ENCODE peak calls at places on chromosomes 16 and 17, in four cellular contexts. A, V, E and K are unnamed samples.

GRCh38 chr17:68176770-68177169 is 71.1 kb upstream of the AMZ2 start:
- DNase-seq in A (no peak), E (no peak), V (no peak), K (no peak)

GRCh38 chr17:17032131-17032692 is 10.0 kb upstream of the MPRIP start:
- DNase-seq in V (peak; percentile 69), A (peak; percentile 58), E (no peak), K (no peak)

GRCh38 chr17:44220211-44221071 is 966 bp upstream of the UBTF start:
- DNase-seq in V (peak; percentile 78), E (peak; percentile 77), A (peak; percentile 64), K (no peak)

GRCh38 chr17:28846231-28846630 is 3.6 kb upstream of the FAM222B start:
- DNase-seq in E (no peak), A (no peak), V (no peak), K (peak; percentile 17)

GRCh38 chr17:61488878-61489718 is 36.9 kb downstream of the TBX4 start:
- DNase-seq in A (no peak), V (peak; percentile 77), E (no peak), K (no peak)

GRCh38 chr16:19595043-19595767 is 39.7 kb downstream of the VPS35L start:
- DNase-seq in E (no peak), V (no peak), A (peak; percentile 12), K (peak; percentile 84)

GRCh38 chr17:41588126-41588810 is 1.6 kb upstream of the KRT14 start:
- DNase-seq in A (no peak), E (no peak), V (no peak), K (no peak)

GRCh38 chr16:2857451-2858244 is at the start of gene PRSS22:
- DNase-seq in A (no peak), V (peak; percentile 84), E (no peak), K (peak; percentile 88)

GRCh38 chr17:29588561-29589411 is 662 bp downstream of the GIT1 start:
- DNase-seq in E (peak; percentile 61), V (peak; percentile 67), A (peak; percentile 9), K (no peak)

GRCh38 chr16:67530013-67530939 is 1.6 kb downstream of the RIPOR1 start:
- DNase-seq in V (peak; percentile 83), A (peak; percentile 72), E (peak; percentile 34), K (no peak)

GRCh38 chr17:19364699-19365498 is 2.4 kb upstream of the B9D1 start:
- DNase-seq in A (no peak), E (no peak), V (no peak), K (no peak)

GRCh38 chr16:78768226-78768625 is 668.8 kb downstream of the WWOX start:
- DNase-seq in A (no peak), V (no peak), E (no peak), K (no peak)

GRCh38 chr16:66382966-66383299 is 16.4 kb downstream of the CDH5 start:
- DNase-seq in V (peak; percentile 52), A (peak; percentile 54), E (no peak), K (peak; percentile 53)

GRCh38 chr16:74485916-74486315 is 64.6 kb upstream of the CLEC18B start:
- DNase-seq in V (no peak), A (no peak), E (no peak), K (peak; percentile 92)

GRCh38 chr17:29930399-29931010 is 477 bp upstream of the SSH2 start:
- DNase-seq in V (no peak), E (no peak), A (peak; percentile 60), K (no peak)

GRCh38 chr17:62981933-62982332 is 15.9 kb downstream of the TANC2 start:
- DNase-seq in A (no peak), E (no peak), V (no peak), K (no peak)

GRCh38 chr17:78645421-78646295 is 68.5 kb upstream of the DNAH17 start:
- DNase-seq in V (no peak), A (peak; percentile 27), E (peak; percentile 77), K (peak; percentile 19)

GRCh38 chr17:1934901-1935300 is 90.2 kb downstream of the RTN4RL1 start:
- DNase-seq in V (no peak), A (no peak), E (no peak), K (no peak)

GRCh38 chr16:87658564-87659225 is 56.4 kb downstream of the JPH3 start:
- DNase-seq in V (peak; percentile 28), E (no peak), A (no peak), K (no peak)

GRCh38 chr17:50139950-50140885 is 10.3 kb upstream of the SAMD14 start:
- DNase-seq in E (peak; percentile 63), A (peak; percentile 77), V (peak; percentile 82), K (no peak)

GRCh38 chr16:58582971-58583765 is 46.5 kb downstream of the CNOT1 start:
- DNase-seq in V (no peak), A (no peak), E (no peak), K (no peak)

GRCh38 chr16:25643633-25644032 is 48.1 kb upstream of the HS3ST4 start:
- DNase-seq in E (no peak), A (no peak), V (no peak), K (no peak)

GRCh38 chr16:58024673-58025350 is 742 bp upstream of the MMP15 start:
- DNase-seq in E (no peak), A (peak; percentile 7), V (peak; percentile 85), K (peak; percentile 79)

GRCh38 chr17:39755550-39756375 is 18.0 kb downstream of the GRB7 start:
- DNase-seq in V (no peak), E (peak; percentile 96), A (no peak), K (no peak)

GRCh38 chr16:11994187-11995119 is 17.9 kb downstream of the SNX29 start:
- DNase-seq in E (no peak), A (no peak), V (no peak), K (no peak)
- H3K27ac ChIP-seq in E (no peak overlapping the region), A (no peak overlapping the region), V (peak overlapping the region; percentile 6), K (no peak overlapping the region)

GRCh38 chr16:84308120-84308519 is 13.4 kb downstream of the WFDC1 start:
- DNase-seq in E (peak; percentile 46), V (peak; percentile 66), A (peak; percentile 39), K (peak; percentile 59)
- H2AFZ ChIP-seq in E (no peak overlapping the region), V (no peak overlapping the region), A (no peak overlapping the region), K (no peak overlapping the region)

DNA sequence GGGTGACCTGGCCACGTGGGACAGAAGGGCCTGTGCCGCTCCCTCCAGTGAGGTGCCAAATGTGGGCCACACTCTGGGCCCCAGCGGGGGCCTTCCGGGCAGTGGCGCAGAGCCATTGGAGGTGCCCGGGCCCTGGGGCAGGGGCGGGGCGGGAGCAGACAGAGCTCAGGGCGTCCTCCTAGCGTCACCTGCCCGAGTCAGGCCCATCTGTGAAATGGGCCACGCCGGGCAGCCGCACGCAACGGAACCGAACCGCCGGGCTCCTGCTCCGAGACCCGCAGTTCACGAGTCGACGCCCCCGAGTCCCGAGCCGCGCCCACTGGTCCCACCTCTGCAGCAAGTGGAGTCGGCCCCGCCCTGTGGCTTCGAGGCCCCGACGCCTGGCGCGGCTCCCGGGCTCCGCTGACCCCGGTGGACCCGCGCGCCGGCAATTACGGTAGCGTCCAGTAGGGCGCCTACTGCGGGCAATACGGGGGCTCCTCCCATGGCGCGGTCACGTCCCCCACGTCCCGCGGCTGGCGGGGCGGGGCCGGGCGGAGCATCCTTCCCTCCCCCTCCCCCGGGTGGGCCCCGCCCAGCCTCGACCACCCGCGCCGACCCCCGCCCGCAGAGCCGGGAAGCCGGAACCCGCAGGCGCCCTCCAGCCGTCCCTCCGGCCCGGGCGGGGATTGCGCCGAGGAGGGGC is 1.9 kb downstream of the SLC16A3 start:
- DNase-seq in A (peak; percentile 90), V (peak; percentile 89), E (no peak), K (no peak)
- H3K79me2 ChIP-seq in A (peaks cover 61% of the 10 kb centered on the region), V (peaks cover 41% of the 10 kb centered on the region), E (no peaks in the 10 kb centered on the region), K (peaks cover 58% of the 10 kb centered on the region)

GRCh38 chr17:80855196-80855967 is 136.3 kb upstream of the CHMP6 start:
- DNase-seq in E (no peak), A (no peak), V (no peak), K (no peak)
- H3K27ac ChIP-seq in E (no peak overlapping the region), A (peak overlapping the region; percentile 99), V (peak overlapping the region; percentile 75), K (peak overlapping the region; percentile 98)

GRCh38 chr17:35361027-35361426 is 12.4 kb downstream of the SLFN11 start:
- DNase-seq in V (no peak), A (no peak), E (no peak), K (no peak)

GRCh38 chr17:35359396-35359795 is 14.0 kb downstream of the SLFN11 start:
- DNase-seq in E (no peak), V (no peak), A (no peak), K (no peak)
- H2AFZ ChIP-seq in E (no peak overlapping the region), V (no peak overlapping the region), A (no peak overlapping the region), K (no peak overlapping the region)

GRCh38 chr17:75249564-75249963 is 11.8 kb downstream of the GGA3 start:
- DNase-seq in A (no peak), E (no peak), V (no peak), K (no peak)
- H3K79me2 ChIP-seq in A (peaks cover 13% of the 10 kb centered on the region), E (peaks cover 45% of the 10 kb centered on the region), V (peaks cover 54% of the 10 kb centered on the region), K (peaks cover 37% of the 10 kb centered on the region)

GRCh38 chr16:70152578-70153302 is 20.8 kb upstream of the CLEC18C start:
- DNase-seq in V (peak; percentile 70), E (no peak), A (no peak), K (no peak)
- H3K27ac ChIP-seq in V (peak overlapping the region; percentile 88), E (no peak overlapping the region), A (no peak overlapping the region), K (no peak overlapping the region)

GRCh38 chr16:660132-660458 is 7.8 kb upstream of the RHOT2 start:
- DNase-seq in A (no peak), E (no peak), V (no peak), K (no peak)
- H2AFZ ChIP-seq in A (no peak overlapping the region), E (no peak overlapping the region), V (no peak overlapping the region), K (no peak overlapping the region)

DNA sequence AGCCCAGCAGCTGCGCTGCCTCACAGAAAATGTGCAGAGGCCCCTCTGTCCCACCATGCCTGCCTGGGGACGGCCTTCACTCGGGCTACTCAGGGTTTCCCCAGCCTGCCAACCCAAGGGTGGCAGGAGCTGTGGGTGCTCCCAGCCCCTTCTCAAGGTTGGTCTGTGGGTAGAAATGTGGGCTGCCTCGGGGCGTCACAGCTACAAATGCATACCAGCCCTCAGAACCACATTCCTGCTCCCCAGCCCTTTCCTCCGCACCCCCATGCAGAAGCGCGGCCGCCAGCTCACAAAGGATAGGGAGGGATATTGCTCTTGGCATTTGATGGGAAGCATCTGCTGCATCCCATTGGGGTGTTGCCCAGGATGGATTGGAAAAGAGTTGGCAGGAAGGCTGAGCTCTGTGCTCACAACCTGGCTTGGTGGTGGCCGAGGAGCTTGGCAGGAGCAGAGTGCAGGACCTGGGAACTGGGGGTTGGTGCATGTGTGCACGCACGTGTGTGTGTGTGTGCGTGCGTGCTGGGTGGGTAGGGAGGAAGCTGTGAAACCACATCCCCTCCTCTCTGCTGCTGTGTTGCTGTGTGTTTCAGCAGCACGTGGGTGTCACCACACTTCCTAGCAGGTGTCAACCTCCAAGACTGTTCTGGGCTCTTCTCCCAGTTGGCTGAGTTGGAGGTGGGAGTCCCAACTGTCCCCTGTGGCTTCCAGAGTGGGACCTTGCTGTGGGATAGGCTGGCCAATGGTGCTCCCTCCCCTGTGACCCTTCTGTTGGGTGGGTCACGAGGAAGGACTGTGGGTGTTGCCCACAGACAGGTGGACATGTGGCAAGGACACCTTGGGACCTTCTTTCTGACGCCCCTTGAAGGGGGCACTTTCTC is 304.5 kb downstream of the SEC14L1 start:
- DNase-seq in A (peak; percentile 91), E (peak; percentile 97), V (no peak), K (no peak)
- H3K79me2 ChIP-seq in A (peaks cover 87% of the 10 kb centered on the region), E (peaks cover 56% of the 10 kb centered on the region), V (peaks cover 97% of the 10 kb centered on the region), K (no peaks in the 10 kb centered on the region)

GRCh38 chr17:45263477-45263860 is 1.6 kb upstream of the SPATA32 start:
- DNase-seq in A (no peak), E (no peak), V (no peak), K (no peak)
- H3K27ac ChIP-seq in A (no peak overlapping the region), E (no peak overlapping the region), V (no peak overlapping the region), K (no peak overlapping the region)